ENCODE peak calls at places on chromosomes 4 and X, in seven cellular contexts. Q is mesendoderm, W is H9, N is mesenchymal stem cell, I is neuronal stem cell, F is H1, A is trophoblast cell. O is an unnamed sample.

GRCh38 chr4:185257694-185258093 is 48.3 kb downstream of the SNX25 start:
- DNase-seq in Q (no peak), W (no peak), N (no peak), I (no peak), F (no peak), A (no peak), O (no peak)

GRCh38 chrX:1598876-1599790 is 7.7 kb downstream of the AKAP17A start:
- DNase-seq in Q (no peak), W (no peak), N (no peak), I (no peak), F (no peak), A (no peak), O (no peak)

GRCh38 chrX:100685284-100685996 is 41.4 kb downstream of the SRPX2 start:
- DNase-seq in Q (peak; percentile 82), W (peak; percentile 67), N (peak; percentile 74), I (peak; percentile 70), F (peak; percentile 25), A (peak; percentile 32), O (peak; percentile 75)

GRCh38 chrX:119685225-119686066 is 7.5 kb downstream of the SEPTIN6 start:
- DNase-seq in Q (no peak), W (no peak), N (peak; percentile 58), I (no peak), F (no peak), A (peak; percentile 37), O (no peak)

GRCh38 chrX:19627533-19627932 is 112.2 kb upstream of the MAP3K15 start:
- DNase-seq in Q (no peak), W (no peak), N (peak; percentile 8), I (no peak), F (no peak), A (peak; percentile 14), O (peak; percentile 13)

GRCh38 chr4:3306465-3306864 is 13.6 kb downstream of the RGS12 start:
- DNase-seq in Q (no peak), W (no peak), N (no peak), I (no peak), F (no peak), A (no peak), O (no peak)

GRCh38 chr4:68368566-68369473 is 18.9 kb upstream of the YTHDC1 start:
- DNase-seq in Q (no peak), W (no peak), N (peak; percentile 76), I (no peak), F (no peak), A (peak; percentile 84), O (peak; percentile 69)

GRCh38 chr4:120215350-120215749 is 148.7 kb upstream of the MAD2L1 start:
- DNase-seq in Q (no peak), W (no peak), N (no peak), I (no peak), F (no peak), A (no peak), O (no peak)

GRCh38 chrX:119828446-119828845 is 24.3 kb downstream of the UPF3B start:
- DNase-seq in Q (no peak), W (no peak), N (no peak), I (no peak), F (no peak), A (no peak), O (no peak)

GRCh38 chr4:108359130-108359709 is 190.5 kb upstream of the LEF1 start:
- DNase-seq in Q (no peak), W (no peak), N (no peak), I (no peak), F (no peak), A (no peak), O (no peak)

GRCh38 chrX:68511255-68511654 is 12.4 kb downstream of the YIPF6 start:
- DNase-seq in Q (peak; percentile 49), W (no peak), N (peak; percentile 52), I (no peak), F (no peak), A (peak; percentile 13), O (peak; percentile 48)

GRCh38 chr4:80268081-80268823 is 1.8 kb downstream of the FGF5 start:
- DNase-seq in Q (peak; percentile 45), W (peak; percentile 58), N (peak; percentile 43), I (no peak), F (no peak), A (no peak), O (peak; percentile 53)

GRCh38 chr4:152991361-152991760 is 55.2 kb downstream of the FHDC1 start:
- DNase-seq in Q (no peak), W (no peak), N (no peak), I (no peak), F (no peak), A (no peak), O (no peak)

GRCh38 chrX:3295731-3296130 is 50.7 kb downstream of the MXRA5 start:
- DNase-seq in Q (peak; percentile 71), W (peak; percentile 80), N (no peak), I (no peak), F (no peak), A (no peak), O (no peak)

GRCh38 chr4:55396305-55397023 is 707 bp downstream of the TMEM165 start:
- DNase-seq in Q (peak; percentile 68), W (peak; percentile 40), N (peak; percentile 59), I (peak; percentile 39), F (no peak), A (peak; percentile 20), O (peak; percentile 38)

GRCh38 chr4:25527044-25527443 is 128.6 kb upstream of the SLC34A2 start:
- DNase-seq in Q (no peak), W (no peak), N (no peak), I (no peak), F (no peak), A (peak; percentile 61), O (no peak)

GRCh38 chr4:40183615-40184411 is 13.0 kb upstream of the RHOH start:
- DNase-seq in Q (no peak), W (no peak), N (no peak), I (no peak), F (no peak), A (no peak), O (no peak)

GRCh38 chr4:85606505-85606904 is 131.6 kb downstream of the ARHGAP24 start:
- DNase-seq in Q (no peak), W (no peak), N (no peak), I (no peak), F (no peak), A (no peak), O (no peak)

GRCh38 chr4:85598936-85599335 is 124.0 kb downstream of the ARHGAP24 start:
- DNase-seq in Q (no peak), W (no peak), N (no peak), I (no peak), F (no peak), A (no peak), O (no peak)

GRCh38 chr4:85607624-85608023 is 132.7 kb downstream of the ARHGAP24 start:
- DNase-seq in Q (no peak), W (no peak), N (no peak), I (no peak), F (no peak), A (no peak), O (no peak)

GRCh38 chr4:85600501-85600900 is 125.6 kb downstream of the ARHGAP24 start:
- DNase-seq in Q (no peak), W (no peak), N (no peak), I (no peak), F (no peak), A (no peak), O (no peak)

DNA sequence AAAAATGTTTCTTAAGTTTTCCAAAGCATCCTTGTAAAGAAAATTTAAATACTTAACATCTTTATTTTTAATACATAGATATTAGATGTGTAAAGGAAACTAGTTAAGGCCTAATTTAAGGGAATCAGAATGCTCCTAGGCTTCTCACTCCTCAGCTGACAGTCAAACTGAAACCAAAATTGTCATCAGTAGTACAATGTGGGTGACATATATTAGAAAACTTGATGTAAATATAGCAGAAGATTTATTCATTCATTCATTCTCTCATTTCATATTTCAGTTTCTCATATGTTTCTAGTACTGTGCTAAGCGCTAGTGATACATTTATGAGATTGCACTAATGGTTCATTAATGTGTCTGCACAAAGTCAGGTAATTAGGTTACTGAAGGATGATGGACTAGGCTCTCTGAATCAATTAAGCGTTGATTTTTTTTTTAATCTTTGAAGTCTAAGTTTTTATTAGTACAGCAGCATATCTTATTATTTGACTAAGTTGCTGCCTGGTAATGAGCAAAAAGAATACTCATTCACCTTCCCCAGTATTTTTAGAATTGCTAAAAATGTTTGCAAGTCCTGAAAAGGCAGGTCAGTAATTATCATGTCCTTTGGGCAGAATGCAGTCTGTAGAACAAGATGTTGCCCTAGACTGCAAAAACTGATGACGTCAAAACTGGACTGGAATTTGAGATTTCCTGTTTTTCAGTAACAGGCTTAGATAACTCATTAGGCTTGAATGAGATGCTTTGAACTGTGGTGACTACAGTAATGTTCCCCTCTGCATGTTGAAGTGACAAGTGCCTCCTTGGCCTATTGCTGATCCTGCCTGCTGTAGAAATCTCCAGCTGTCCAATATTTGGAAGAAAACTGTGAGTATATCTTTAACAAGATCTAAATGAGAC is 128.7 kb downstream of the ARHGAP24 start:
- DNase-seq in Q (no peak), W (no peak), N (peak; percentile 35), I (no peak), F (no peak), A (peak; percentile 5), O (no peak)
- H3K27ac ChIP-seq in Q (no peak overlapping the region), W (no peak overlapping the region), N (no peak overlapping the region), I (no peak overlapping the region), F (no peak overlapping the region), A (no peak overlapping the region), O (no peak overlapping the region)

GRCh38 chr4:125045311-125045710 is 269.4 kb upstream of the FAT4 start:
- DNase-seq in Q (no peak), W (no peak), N (no peak), I (no peak), F (no peak), A (no peak), O (no peak)
- H2BK120ac ChIP-seq in Q (no peak overlapping the region), W (no peak overlapping the region), N (no peak overlapping the region), I (no peak overlapping the region), F (no peak overlapping the region), A (no peak overlapping the region), O (no peak overlapping the region)

DNA sequence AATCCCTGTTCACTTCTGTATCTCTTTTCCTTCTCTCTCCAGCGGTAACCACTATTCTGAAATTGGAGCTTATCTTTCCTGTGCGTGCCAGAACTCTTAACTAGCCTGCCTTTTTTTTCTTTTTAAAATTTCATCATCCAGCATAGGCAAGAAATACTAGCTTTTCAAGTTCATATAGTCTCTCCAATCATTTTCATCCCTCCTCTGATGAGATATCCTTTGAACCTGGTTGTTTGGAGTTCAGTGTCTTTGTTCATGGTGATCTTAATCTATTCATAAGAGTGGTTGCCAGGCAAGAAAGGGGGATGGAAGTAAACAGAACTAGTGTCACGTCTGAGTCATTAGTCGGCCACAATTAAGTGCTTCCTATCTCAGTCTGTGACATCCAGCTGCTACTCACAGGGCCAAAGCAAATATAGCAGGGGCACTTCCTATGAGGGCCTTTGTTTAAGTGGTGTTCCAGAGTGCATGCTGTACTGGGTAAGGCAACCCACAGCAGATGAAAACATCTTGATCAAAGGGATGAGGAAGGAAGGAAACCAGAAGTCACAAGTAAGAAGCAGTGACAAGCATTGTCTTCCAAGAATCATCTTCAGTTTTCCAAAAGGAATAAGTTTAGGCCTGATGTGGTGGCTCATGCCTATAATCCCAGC is 56.4 kb upstream of the XIAP start:
- DNase-seq in Q (peak; percentile 95), W (no peak), N (peak; percentile 93), I (peak; percentile 0), F (no peak), A (peak; percentile 72), O (peak; percentile 75)
- H3K27ac ChIP-seq in Q (no peak overlapping the region), W (no peak overlapping the region), N (no peak overlapping the region), I (no peak overlapping the region), F (no peak overlapping the region), A (no peak overlapping the region), O (peak overlapping the region; percentile 47)

DNA sequence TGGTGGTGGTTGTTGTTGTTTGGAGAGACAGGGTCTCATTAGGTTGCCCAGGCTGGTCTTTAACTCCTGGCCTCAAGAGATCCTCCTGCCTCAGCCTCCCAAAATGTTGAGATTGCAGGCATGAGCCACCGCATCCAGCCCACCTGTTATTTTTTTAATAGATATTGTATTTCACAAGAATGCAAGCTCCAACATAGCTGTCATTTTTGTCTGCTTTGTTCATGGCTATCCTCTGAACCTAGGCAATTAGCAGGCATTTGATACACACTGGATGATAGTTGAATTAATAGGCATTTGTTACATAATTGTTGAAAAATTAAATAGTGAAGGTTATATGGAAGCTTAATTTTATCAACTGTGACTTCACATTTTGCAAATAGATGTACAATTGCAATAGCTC is 64.7 kb downstream of the BANK1 start:
- DNase-seq in Q (no peak), W (no peak), N (no peak), I (no peak), F (no peak), A (no peak), O (no peak)
- H2BK120ac ChIP-seq in Q (no peak overlapping the region), W (no peak overlapping the region), N (no peak overlapping the region), I (no peak overlapping the region), F (no peak overlapping the region), A (no peak overlapping the region), O (no peak overlapping the region)

O was measured in IMR-90.